ENCODE peak calls at places on chromosomes 11 and 22, in four cellular contexts. G, U, A and X are unnamed samples.

GRCh38 chr11:27329867-27330632 is 33.0 kb downstream of the CCDC34 start:
- DNase-seq in A (no peak), U (no peak), G (no peak), X (no peak)

GRCh38 chr11:127350476-127350875 is 349.9 kb upstream of the KIRREL3 start:
- DNase-seq in G (no peak), U (no peak), A (no peak), X (no peak)

GRCh38 chr22:44603774-44604173 is 98.2 kb upstream of the PRR5 start:
- DNase-seq in G (no peak), A (no peak), U (no peak), X (no peak)

GRCh38 chr11:12914401-12914912 is 94.7 kb upstream of the RASSF10 start:
- DNase-seq in A (no peak), U (peak), G (peak), X (no peak)

GRCh38 chr11:12777208-12777874 is 103.1 kb downstream of the TEAD1 start:
- DNase-seq in G (peak), U (no peak), A (no peak), X (no peak)

GRCh38 chr22:26785942-26786341 is 128.6 kb downstream of the MIAT start:
- DNase-seq in A (no peak), G (no peak), U (no peak), X (no peak)

GRCh38 chr11:2898366-2899079 is 12.9 kb upstream of the CDKN1C start:
- DNase-seq in G (peak), A (no peak), U (peak), X (peak)

GRCh38 chr11:120343429-120343828 is 7.2 kb downstream of the ARHGEF12 start:
- DNase-seq in U (no peak), G (no peak), A (no peak), X (no peak)

GRCh38 chr11:28343304-28344233 is 235.4 kb downstream of the METTL15 start:
- DNase-seq in U (peak), G (peak), A (no peak), X (no peak)

GRCh38 chr11:65776196-65776595 is 4.6 kb downstream of the AP5B1 start:
- DNase-seq in A (no peak), U (no peak), G (no peak), X (no peak)

GRCh38 chr22:29947410-29948387 is 64.7 kb downstream of the MTMR3 start:
- DNase-seq in U (no peak), G (no peak), A (no peak), X (no peak)

GRCh38 chr22:29801796-29802195 is 34.6 kb downstream of the UQCR10 start:
- DNase-seq in A (no peak), U (no peak), G (no peak), X (no peak)

GRCh38 chr11:17460406-17460805 is 16.2 kb downstream of the ABCC8 start:
- DNase-seq in U (no peak), G (no peak), A (no peak), X (no peak)

GRCh38 chr11:131914299-131914902 is 544.0 kb downstream of the NTM start:
- DNase-seq in U (no peak), G (peak), A (no peak), X (no peak)

GRCh38 chr11:12532580-12532979 is 141.6 kb upstream of the TEAD1 start:
- DNase-seq in A (no peak), U (no peak), G (no peak), X (no peak)